ENCODE peak calls at places on chromosomes 16 and 17, in eight cellular contexts. One of them, this sample, is unnamed.

GRCh38 chr16:85436207-85436606 is 176.9 kb upstream of the GSE1 start:
- DNase-seq in right cardiac atrium: no peak
- DNase-seq in tibial nerve: no peak
- DNase-seq in tibial artery: no peak
- DNase-seq in Peyer's patch: no peak
- DNase-seq in HCT116: no peak
- DNase-seq in GM23248: peak; percentile 50
- DNase-seq in stomach: no peak
- DNase-seq in this sample: no peak

GRCh38 chr16:12868169-12868568 is 33.2 kb upstream of the SHISA9 start:
- DNase-seq in right cardiac atrium: no peak
- DNase-seq in tibial nerve: no peak
- DNase-seq in tibial artery: no peak
- DNase-seq in Peyer's patch: no peak
- DNase-seq in HCT116: no peak
- DNase-seq in GM23248: no peak
- DNase-seq in stomach: no peak
- DNase-seq in this sample: no peak

GRCh38 chr17:28327709-28328108 is 7.6 kb downstream of the IFT20 start:
- DNase-seq in right cardiac atrium: no peak
- DNase-seq in tibial nerve: no peak
- DNase-seq in tibial artery: no peak
- DNase-seq in Peyer's patch: no peak
- DNase-seq in HCT116: no peak
- DNase-seq in GM23248: peak; percentile 34
- DNase-seq in stomach: no peak
- DNase-seq in this sample: no peak

GRCh38 chr17:79874329-79874981 is 35.2 kb upstream of the CBX4 start:
- DNase-seq in right cardiac atrium: no peak
- DNase-seq in tibial nerve: no peak
- DNase-seq in tibial artery: no peak
- DNase-seq in Peyer's patch: peak; percentile 60
- DNase-seq in HCT116: peak; percentile 72
- DNase-seq in GM23248: peak; percentile 40
- DNase-seq in stomach: no peak
- DNase-seq in this sample: peak; percentile 5

GRCh38 chr17:49741009-49741691 is 22.8 kb downstream of the FAM117A start:
- DNase-seq in right cardiac atrium: no peak
- DNase-seq in tibial nerve: no peak
- DNase-seq in tibial artery: no peak
- DNase-seq in Peyer's patch: no peak
- DNase-seq in HCT116: no peak
- DNase-seq in GM23248: peak; percentile 71
- DNase-seq in stomach: no peak
- DNase-seq in this sample: peak; percentile 20

GRCh38 chr17:43732961-43733360 is 25.6 kb downstream of the SOST start:
- DNase-seq in right cardiac atrium: no peak
- DNase-seq in tibial nerve: no peak
- DNase-seq in tibial artery: no peak
- DNase-seq in Peyer's patch: no peak
- DNase-seq in HCT116: no peak
- DNase-seq in GM23248: peak; percentile 91
- DNase-seq in stomach: no peak
- DNase-seq in this sample: peak; percentile 91

GRCh38 chr17:40514013-40514875 is 12.8 kb upstream of the TNS4 start:
- DNase-seq in right cardiac atrium: no peak
- DNase-seq in tibial nerve: no peak
- DNase-seq in tibial artery: peak; percentile 29
- DNase-seq in Peyer's patch: peak; percentile 28
- DNase-seq in HCT116: no peak
- DNase-seq in GM23248: no peak
- DNase-seq in stomach: no peak
- DNase-seq in this sample: no peak

GRCh38 chr17:37089998-37090397 is 141.2 kb downstream of the AATF start:
- DNase-seq in right cardiac atrium: no peak
- DNase-seq in tibial nerve: no peak
- DNase-seq in tibial artery: no peak
- DNase-seq in Peyer's patch: peak; percentile 79
- DNase-seq in HCT116: no peak
- DNase-seq in GM23248: no peak
- DNase-seq in stomach: no peak
- DNase-seq in this sample: no peak

GRCh38 chr16:68744744-68745280 is 7.7 kb downstream of the CDH1 start:
- DNase-seq in right cardiac atrium: no peak
- DNase-seq in tibial nerve: no peak
- DNase-seq in tibial artery: no peak
- DNase-seq in Peyer's patch: peak; percentile 78
- DNase-seq in HCT116: peak; percentile 88
- DNase-seq in GM23248: peak; percentile 56
- DNase-seq in stomach: peak; percentile 89
- DNase-seq in this sample: peak; percentile 18

GRCh38 chr17:6204203-6204722 is 134.1 kb downstream of the WSCD1 start:
- DNase-seq in right cardiac atrium: no peak
- DNase-seq in tibial nerve: no peak
- DNase-seq in tibial artery: no peak
- DNase-seq in Peyer's patch: no peak
- DNase-seq in HCT116: no peak
- DNase-seq in GM23248: no peak
- DNase-seq in stomach: no peak
- DNase-seq in this sample: no peak

GRCh38 chr17:57988301-57989010 is 402 bp upstream of the VEZF1 start:
- DNase-seq in right cardiac atrium: peak; percentile 81
- DNase-seq in tibial nerve: peak; percentile 32
- DNase-seq in tibial artery: peak; percentile 82
- DNase-seq in Peyer's patch: peak; percentile 84
- DNase-seq in HCT116: peak; percentile 51
- DNase-seq in GM23248: peak; percentile 84
- DNase-seq in stomach: peak; percentile 68
- DNase-seq in this sample: peak; percentile 49

GRCh38 chr17:9935408-9935807 is 30.3 kb upstream of the RCVRN start:
- DNase-seq in right cardiac atrium: peak; percentile 77
- DNase-seq in tibial nerve: no peak
- DNase-seq in tibial artery: peak; percentile 75
- DNase-seq in Peyer's patch: no peak
- DNase-seq in HCT116: no peak
- DNase-seq in GM23248: peak; percentile 45
- DNase-seq in stomach: no peak
- DNase-seq in this sample: no peak

DNA sequence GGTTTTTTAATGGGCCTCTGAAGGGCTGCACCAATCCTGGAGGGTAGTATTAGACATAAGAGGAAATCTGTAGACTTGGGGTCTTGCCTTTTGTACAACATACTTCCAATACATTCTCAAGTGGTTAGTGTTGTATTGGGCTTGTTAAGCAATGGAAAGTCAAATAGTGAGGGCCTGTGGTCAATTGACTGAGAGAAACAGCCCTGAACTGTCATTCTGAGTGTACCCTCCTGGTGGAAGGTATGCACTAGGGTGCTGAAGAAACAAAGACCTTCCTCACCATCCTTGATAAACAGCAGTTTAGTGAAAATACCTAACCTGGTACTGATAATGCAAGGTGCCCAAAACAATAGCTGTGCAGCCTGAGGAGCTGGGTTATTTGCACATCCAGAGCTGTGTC is 22.2 kb downstream of the OR2C1 start:
- DNase-seq in right cardiac atrium: no peak
- DNase-seq in tibial nerve: no peak
- DNase-seq in tibial artery: no peak
- DNase-seq in Peyer's patch: no peak
- DNase-seq in HCT116: no peak
- DNase-seq in GM23248: no peak
- DNase-seq in stomach: no peak
- DNase-seq in this sample: no peak
- H3K9me3 ChIP-seq in right cardiac atrium: peaks cover 22% of the 10 kb centered on the region
- H3K9me3 ChIP-seq in tibial nerve: peaks cover 13% of the 10 kb centered on the region
- H3K9me3 ChIP-seq in tibial artery: no peaks in the 10 kb centered on the region
- H3K9me3 ChIP-seq in Peyer's patch: peaks cover 51% of the 10 kb centered on the region
- H3K9me3 ChIP-seq in HCT116: peaks cover 18% of the 10 kb centered on the region
- H3K9me3 ChIP-seq in GM23248: peaks cover 9% of the 10 kb centered on the region
- H3K9me3 ChIP-seq in stomach: no peaks in the 10 kb centered on the region
- H3K9me3 ChIP-seq in this sample: peaks cover 35% of the 10 kb centered on the region

GRCh38 chr16:56961851-56962281 is at the start of gene CETP:
- DNase-seq in right cardiac atrium: no peak
- DNase-seq in tibial nerve: no peak
- DNase-seq in tibial artery: peak; percentile 40
- DNase-seq in Peyer's patch: no peak
- DNase-seq in HCT116: no peak
- DNase-seq in GM23248: no peak
- DNase-seq in stomach: no peak
- DNase-seq in this sample: no peak

GRCh38 chr16:56965939-56966515 is 4.3 kb downstream of the CETP start:
- DNase-seq in right cardiac atrium: no peak
- DNase-seq in tibial nerve: no peak
- DNase-seq in tibial artery: no peak
- DNase-seq in Peyer's patch: no peak
- DNase-seq in HCT116: no peak
- DNase-seq in GM23248: no peak
- DNase-seq in stomach: no peak
- DNase-seq in this sample: no peak

GRCh38 chr16:56965149-56965938 is 3.6 kb downstream of the CETP start:
- DNase-seq in right cardiac atrium: no peak
- DNase-seq in tibial nerve: no peak
- DNase-seq in tibial artery: no peak
- DNase-seq in Peyer's patch: no peak
- DNase-seq in HCT116: no peak
- DNase-seq in GM23248: peak; percentile 42
- DNase-seq in stomach: no peak
- DNase-seq in this sample: no peak

GRCh38 chr16:56961386-56961785 is 364 bp upstream of the CETP start:
- DNase-seq in right cardiac atrium: no peak
- DNase-seq in tibial nerve: no peak
- DNase-seq in tibial artery: peak; percentile 1
- DNase-seq in Peyer's patch: no peak
- DNase-seq in HCT116: no peak
- DNase-seq in GM23248: no peak
- DNase-seq in stomach: no peak
- DNase-seq in this sample: no peak

GRCh38 chr16:56964243-56965148 is 2.7 kb downstream of the CETP start:
- DNase-seq in right cardiac atrium: peak; percentile 91
- DNase-seq in tibial nerve: peak; percentile 76
- DNase-seq in tibial artery: peak; percentile 90
- DNase-seq in Peyer's patch: peak; percentile 98
- DNase-seq in HCT116: peak; percentile 79
- DNase-seq in GM23248: peak; percentile 82
- DNase-seq in stomach: peak; percentile 92
- DNase-seq in this sample: peak; percentile 74
- H3K4me3 ChIP-seq in right cardiac atrium: no peak overlapping the region
- H3K4me3 ChIP-seq in tibial nerve: no peak overlapping the region
- H3K4me3 ChIP-seq in tibial artery: no peak overlapping the region
- H3K4me3 ChIP-seq in Peyer's patch: no peak overlapping the region
- H3K4me3 ChIP-seq in HCT116: no peak overlapping the region
- H3K4me3 ChIP-seq in GM23248: no peak overlapping the region
- H3K4me3 ChIP-seq in stomach: no peak overlapping the region
- H3K4me3 ChIP-seq in this sample: no peak overlapping the region

GRCh38 chr17:42613699-42614295 is 4.3 kb downstream of the TUBG1 start:
- DNase-seq in right cardiac atrium: no peak
- DNase-seq in tibial nerve: no peak
- DNase-seq in tibial artery: no peak
- DNase-seq in Peyer's patch: no peak
- DNase-seq in HCT116: no peak
- DNase-seq in GM23248: no peak
- DNase-seq in stomach: no peak
- DNase-seq in this sample: no peak

GRCh38 chr17:42618442-42619150 is 9.1 kb downstream of the TUBG1 start:
- DNase-seq in right cardiac atrium: peak; percentile 22
- DNase-seq in tibial nerve: no peak
- DNase-seq in tibial artery: peak; percentile 66
- DNase-seq in Peyer's patch: peak; percentile 73
- DNase-seq in HCT116: no peak
- DNase-seq in GM23248: no peak
- DNase-seq in stomach: peak; percentile 86
- DNase-seq in this sample: no peak

GRCh38 chr17:42623732-42624596 is 14.5 kb downstream of the TUBG1 start:
- DNase-seq in right cardiac atrium: no peak
- DNase-seq in tibial nerve: no peak
- DNase-seq in tibial artery: no peak
- DNase-seq in Peyer's patch: peak; percentile 82
- DNase-seq in HCT116: peak; percentile 56
- DNase-seq in GM23248: no peak
- DNase-seq in stomach: peak; percentile 81
- DNase-seq in this sample: peak; percentile 79

GRCh38 chr17:42612013-42612412 is 2.5 kb downstream of the TUBG1 start:
- DNase-seq in right cardiac atrium: no peak
- DNase-seq in tibial nerve: no peak
- DNase-seq in tibial artery: no peak
- DNase-seq in Peyer's patch: no peak
- DNase-seq in HCT116: no peak
- DNase-seq in GM23248: no peak
- DNase-seq in stomach: no peak
- DNase-seq in this sample: no peak

DNA sequence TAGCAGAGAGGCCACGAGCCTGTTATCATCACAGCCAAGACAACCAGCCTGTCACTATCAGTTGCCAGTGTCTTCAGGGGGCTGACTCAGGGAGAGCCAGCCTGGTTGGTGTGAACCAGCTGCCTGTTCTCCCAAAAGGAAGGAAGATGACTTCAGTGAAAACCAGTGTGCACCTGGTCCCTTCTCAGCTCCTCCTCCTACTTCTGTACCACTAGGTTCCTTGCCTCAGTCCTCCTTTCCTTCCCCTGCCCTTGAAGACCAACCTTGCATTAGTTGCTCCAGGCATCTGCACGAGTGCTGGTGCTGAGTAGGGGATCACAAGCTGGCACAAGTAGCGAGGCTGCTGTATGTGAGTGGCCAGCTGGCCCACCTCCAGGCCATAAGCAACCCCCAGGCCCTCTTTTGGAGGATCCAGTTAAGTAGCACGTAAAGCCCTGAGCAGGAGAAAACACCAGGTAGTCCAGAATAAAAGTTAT is 8.5 kb downstream of the TUBG1 start:
- DNase-seq in right cardiac atrium: no peak
- DNase-seq in tibial nerve: no peak
- DNase-seq in tibial artery: no peak
- DNase-seq in Peyer's patch: no peak
- DNase-seq in HCT116: no peak
- DNase-seq in GM23248: no peak
- DNase-seq in stomach: no peak
- DNase-seq in this sample: no peak
- H3K9me3 ChIP-seq in right cardiac atrium: no peaks in the 10 kb centered on the region
- H3K9me3 ChIP-seq in tibial nerve: no peaks in the 10 kb centered on the region
- H3K9me3 ChIP-seq in tibial artery: no peaks in the 10 kb centered on the region
- H3K9me3 ChIP-seq in Peyer's patch: no peaks in the 10 kb centered on the region
- H3K9me3 ChIP-seq in HCT116: no peaks in the 10 kb centered on the region
- H3K9me3 ChIP-seq in GM23248: no peaks in the 10 kb centered on the region
- H3K9me3 ChIP-seq in stomach: no peaks in the 10 kb centered on the region
- H3K9me3 ChIP-seq in this sample: no peaks in the 10 kb centered on the region

DNA sequence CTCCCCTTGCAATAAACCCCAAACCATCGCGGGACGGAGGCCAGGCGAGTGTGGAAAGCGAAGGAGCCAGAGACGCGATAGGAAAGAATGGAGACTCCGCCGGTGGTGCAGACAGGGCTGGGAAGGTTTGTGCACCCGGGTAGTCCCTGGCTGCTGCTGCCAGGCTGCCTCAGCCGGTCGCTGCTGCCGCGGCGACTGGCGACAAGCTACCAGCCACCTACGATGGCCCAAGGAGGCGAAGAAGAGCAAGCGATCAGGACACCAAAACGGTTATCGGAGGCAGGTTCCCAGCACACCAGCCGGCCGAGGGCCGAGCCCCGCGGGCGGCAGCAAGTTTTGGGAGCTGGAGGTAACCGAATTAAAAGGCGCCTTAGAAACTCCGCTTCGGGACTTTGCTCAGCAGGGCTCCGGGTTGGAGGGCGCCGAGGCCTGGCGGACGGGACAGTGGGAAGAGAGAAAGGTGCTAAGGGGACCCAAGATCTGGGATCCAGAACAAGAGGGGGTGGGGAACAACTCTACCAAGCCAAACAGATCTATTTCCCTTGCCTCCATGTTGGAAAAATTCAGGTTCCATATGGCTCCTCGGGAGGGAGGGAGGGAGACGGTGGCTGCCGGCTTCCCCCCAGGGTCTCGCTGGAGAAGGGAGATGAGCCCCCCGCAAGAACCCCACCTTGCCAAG is 9.6 kb upstream of the HOXB2 start:
- DNase-seq in right cardiac atrium: no peak
- DNase-seq in tibial nerve: no peak
- DNase-seq in tibial artery: no peak
- DNase-seq in Peyer's patch: no peak
- DNase-seq in HCT116: no peak
- DNase-seq in GM23248: no peak
- DNase-seq in stomach: no peak
- DNase-seq in this sample: peak; percentile 23
- H3K4me3 ChIP-seq in right cardiac atrium: peak overlapping the region; percentile 67
- H3K4me3 ChIP-seq in tibial nerve: peak overlapping the region; percentile 12
- H3K4me3 ChIP-seq in tibial artery: peak overlapping the region; percentile 43
- H3K4me3 ChIP-seq in Peyer's patch: peak overlapping the region; percentile 5
- H3K4me3 ChIP-seq in HCT116: no peak overlapping the region
- H3K4me3 ChIP-seq in GM23248: peak overlapping the region; percentile 46
- H3K4me3 ChIP-seq in stomach: peak overlapping the region; percentile 44
- H3K4me3 ChIP-seq in this sample: peak overlapping the region; percentile 63